ENCODE peak calls at places on chromosomes 13 and 19, in nine cellular contexts. X, U, F, Y, T, N, D, P and A are unnamed samples. For H3K9me3, the result is how much of the 10 kb centered on the place peaks cover.

GRCh38 chr19:2575734-2576481 is 100.0 kb downstream of the GADD45B start:
- DNase-seq in X (no peak), U (no peak), F (no peak), Y (peak), T (peak), N (no peak), D (no peak), P (peak), A (no peak)

GRCh38 chr19:39398297-39398864 is 7.2 kb downstream of the MED29 start:
- DNase-seq in X (peak), U (no peak), F (peak), Y (peak), T (peak), N (peak), D (no peak), P (peak), A (no peak)

GRCh38 chr19:3268326-3268725 is 43.9 kb downstream of the CELF5 start:
- DNase-seq in X (no peak), U (no peak), F (no peak), Y (no peak), T (no peak), N (no peak), D (no peak), P (no peak), A (no peak)

GRCh38 chr19:41136636-41137035 is 22.4 kb downstream of the CYP2F1 start:
- DNase-seq in X (no peak), U (no peak), F (no peak), Y (no peak), T (no peak), N (no peak), D (no peak), P (no peak), A (no peak)

GRCh38 chr13:42893346-42893745 is 98.7 kb downstream of the EPSTI1 start:
- DNase-seq in X (peak), U (no peak), F (no peak), Y (no peak), T (no peak), N (no peak), D (no peak), P (no peak), A (no peak)

GRCh38 chr19:19860756-19861390 is 4.8 kb upstream of the ZNF253 start:
- DNase-seq in X (peak), U (peak), F (no peak), Y (no peak), T (no peak), N (no peak), D (no peak), P (no peak), A (peak)

GRCh38 chr13:110339975-110340550 is 33.0 kb downstream of the COL4A2 start:
- DNase-seq in X (no peak), U (no peak), F (no peak), Y (no peak), T (no peak), N (no peak), D (no peak), P (no peak), A (no peak)

GRCh38 chr19:43700368-43701015 is 15.4 kb upstream of the IRGC start:
- DNase-seq in X (peak), U (no peak), F (no peak), Y (peak), T (peak), N (no peak), D (peak), P (peak), A (no peak)

GRCh38 chr19:37695144-37695899 is 24.2 kb downstream of the ZNF607 start:
- DNase-seq in X (no peak), U (peak), F (no peak), Y (no peak), T (no peak), N (no peak), D (no peak), P (no peak), A (no peak)

GRCh38 chr19:37698216-37698615 is 21.3 kb downstream of the ZNF607 start:
- DNase-seq in X (peak), U (no peak), F (no peak), Y (no peak), T (no peak), N (no peak), D (no peak), P (no peak), A (no peak)

GRCh38 chr19:37692956-37693660 is 26.5 kb downstream of the ZNF607 start:
- DNase-seq in X (peak), U (no peak), F (no peak), Y (no peak), T (no peak), N (no peak), D (no peak), P (no peak), A (no peak)

DNA sequence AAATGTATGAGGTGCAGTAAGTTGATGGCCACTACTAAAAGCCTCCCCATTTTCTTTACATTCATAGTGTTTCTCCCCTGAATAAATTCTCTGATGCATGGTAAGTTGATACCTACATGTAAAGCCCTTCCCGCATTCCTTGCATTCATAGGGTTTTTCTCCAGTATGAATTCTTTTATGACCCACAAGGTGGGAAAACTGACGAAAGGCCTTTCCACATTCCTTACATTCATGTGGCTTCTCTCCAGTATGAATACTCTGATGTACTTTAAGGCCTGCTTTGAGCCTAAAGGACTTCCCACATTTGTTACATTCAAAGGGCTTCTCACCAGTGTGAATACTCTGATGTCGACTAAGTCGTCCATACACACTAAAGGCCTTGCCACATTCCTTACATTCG is 20.5 kb downstream of the ZNF607 start:
- DNase-seq in X (peak), U (no peak), F (no peak), Y (no peak), T (no peak), N (no peak), D (no peak), P (no peak), A (no peak)
- H3K9me3 ChIP-seq in X (under half), U (under half), F (half or more), Y (half or more), T (under half), N (half or more), D (under half), P (under half), A (under half)

DNA sequence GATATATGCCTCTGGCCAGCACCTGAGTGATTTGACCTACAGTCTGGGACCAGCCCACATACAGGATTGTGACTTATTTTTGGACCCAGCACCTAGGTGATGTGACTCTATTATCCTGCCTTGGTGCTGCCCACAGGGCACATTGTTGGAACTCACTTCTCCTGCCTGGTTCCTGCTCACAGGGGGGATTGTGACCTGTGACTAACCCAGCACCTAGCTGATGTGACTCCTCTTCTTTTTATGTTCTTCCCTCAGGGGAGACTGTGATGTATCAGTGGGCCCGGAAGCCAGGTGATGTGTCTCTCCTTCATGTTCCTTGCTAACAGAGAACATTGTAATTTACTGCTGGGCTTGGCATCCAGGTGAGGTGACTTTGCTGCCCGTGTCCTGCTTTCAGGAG is 63.0 kb upstream of the ZNF724 start:
- DNase-seq in X (no peak), U (no peak), F (no peak), Y (no peak), T (no peak), N (no peak), D (no peak), P (no peak), A (no peak)
- H3K9me3 ChIP-seq in X (under half), U (under half), F (under half), Y (under half), T (under half), N (under half), D (under half), P (under half), A (under half)

GRCh38 chr19:34651747-34652146 is 25.2 kb downstream of the SCGB2B2 start:
- DNase-seq in X (no peak), U (no peak), F (no peak), Y (no peak), T (no peak), N (no peak), D (no peak), P (no peak), A (no peak)
- H3K9me3 ChIP-seq in X (under half), U (under half), F (under half), Y (under half), T (under half), N (under half), D (under half), P (under half), A (under half)

GRCh38 chr19:7272856-7273578 is 21.2 kb downstream of the INSR start:
- DNase-seq in X (no peak), U (no peak), F (no peak), Y (no peak), T (no peak), N (no peak), D (no peak), P (no peak), A (no peak)
- H3K9me3 ChIP-seq in X (under half), U (under half), F (under half), Y (under half), T (under half), N (under half), D (under half), P (under half), A (under half)

GRCh38 chr19:56856822-56857221 is 16.3 kb upstream of the PEG3 start:
- DNase-seq in X (no peak), U (no peak), F (no peak), Y (no peak), T (no peak), N (no peak), D (no peak), P (no peak), A (no peak)
- H3K9me3 ChIP-seq in X (under half), U (half or more), F (under half), Y (half or more), T (under half), N (under half), D (under half), P (under half), A (under half)

GRCh38 chr13:90483906-90484305 is 863.6 kb upstream of the MIR17HG start:
- DNase-seq in X (no peak), U (no peak), F (no peak), Y (no peak), T (no peak), N (no peak), D (no peak), P (no peak), A (no peak)
- H3K9me3 ChIP-seq in X (under half), U (under half), F (under half), Y (under half), T (under half), N (under half), D (under half), P (under half), A (under half)

GRCh38 chr19:12224676-12225075 is 61.8 kb downstream of the ZNF136 start:
- DNase-seq in X (peak), U (no peak), F (no peak), Y (no peak), T (no peak), N (no peak), D (no peak), P (no peak), A (no peak)
- H3K9me3 ChIP-seq in X (under half), U (under half), F (under half), Y (under half), T (under half), N (under half), D (under half), P (half or more), A (under half)

GRCh38 chr19:51976852-51977251 is 9.8 kb downstream of the ZNF350 start:
- DNase-seq in X (no peak), U (no peak), F (no peak), Y (no peak), T (no peak), N (no peak), D (no peak), P (no peak), A (no peak)
- H3K9me3 ChIP-seq in X (under half), U (under half), F (half or more), Y (half or more), T (half or more), N (half or more), D (under half), P (half or more), A (half or more)

DNA sequence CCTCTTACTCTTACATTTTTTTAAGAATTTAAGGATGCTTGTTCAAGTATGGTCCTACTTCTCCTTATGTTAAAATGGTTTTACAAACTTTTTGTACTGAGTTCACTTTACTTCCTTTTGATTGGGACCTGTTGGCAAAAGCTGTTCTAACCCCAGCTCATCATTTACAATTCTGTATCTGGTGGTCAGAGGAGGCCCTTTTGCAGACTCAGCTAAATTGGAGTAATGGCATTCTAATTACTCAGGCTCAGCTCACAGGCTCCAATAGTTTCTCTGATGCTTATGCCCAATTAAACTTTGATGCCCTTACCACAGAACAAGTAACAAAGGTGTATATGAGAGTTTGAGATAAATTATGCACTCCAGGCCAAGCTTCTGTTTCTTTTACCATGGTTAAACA is 1632.0 kb downstream of the UQCRFS1 start:
- DNase-seq in X (no peak), U (no peak), F (no peak), Y (no peak), T (no peak), N (no peak), D (no peak), P (no peak), A (no peak)
- H3K9me3 ChIP-seq in X (under half), U (half or more), F (under half), Y (half or more), T (under half), N (under half), D (under half), P (under half), A (under half)